ENCODE peak calls at places on chromosomes 13 and 19, in seven cellular contexts. N, M, H, G, P, L and Z are unnamed samples.

GRCh38 chr13:106736941-106737340 is 169.0 kb upstream of the ARGLU1 start:
- DNase-seq in H (no peak), N (no peak), P (no peak), M (no peak), G (no peak), L (no peak), Z (no peak)

GRCh38 chr13:100495455-100495854 is 93.1 kb downstream of the GGACT start:
- DNase-seq in M (no peak), P (no peak), N (no peak), H (no peak), L (no peak), G (no peak), Z (no peak)

GRCh38 chr19:53394522-53394973 is 401 bp upstream of the ZNF765 start:
- DNase-seq in L (no peak), G (no peak), M (peak), N (no peak), H (peak), P (no peak), Z (no peak)

GRCh38 chr13:51154029-51154555 is 43.0 kb upstream of the C13orf42 start:
- DNase-seq in L (no peak), H (no peak), M (no peak), G (no peak), P (peak), N (peak), Z (no peak)

GRCh38 chr19:6451583-6452222 is 7.9 kb downstream of the SLC25A23 start:
- DNase-seq in N (no peak), P (no peak), M (no peak), G (no peak), H (no peak), L (no peak), Z (no peak)

GRCh38 chr19:43078311-43078710 is 4.2 kb downstream of the PSG2 start:
- DNase-seq in G (no peak), L (no peak), M (no peak), P (peak), N (peak), H (no peak), Z (no peak)

GRCh38 chr13:75411924-75412537 is 69.9 kb downstream of the TBC1D4 start:
- DNase-seq in P (no peak), H (no peak), G (no peak), N (no peak), M (no peak), L (no peak), Z (no peak)

GRCh38 chr19:39499082-39499642 is 415 bp downstream of the DLL3 start:
- DNase-seq in P (no peak), G (peak), N (peak), L (no peak), M (no peak), H (no peak), Z (no peak)

GRCh38 chr13:98143601-98144500 is 957 bp downstream of the FARP1 start:
- DNase-seq in P (peak), L (no peak), H (peak), N (peak), M (no peak), G (peak), Z (no peak)

GRCh38 chr19:38661996-38662395 is 14.5 kb downstream of the ACTN4 start:
- DNase-seq in G (no peak), L (no peak), M (peak), P (no peak), N (no peak), H (no peak), Z (no peak)

GRCh38 chr13:86402500-86402899 is 603.3 kb upstream of the SLITRK6 start:
- DNase-seq in H (no peak), M (no peak), L (no peak), P (no peak), N (no peak), G (no peak), Z (no peak)

GRCh38 chr13:65638572-65639168 is 1591.5 kb downstream of the PCDH9 start:
- DNase-seq in N (peak), M (no peak), L (no peak), G (peak), P (peak), H (no peak), Z (no peak)

GRCh38 chr19:16518061-16518460 is 21.9 kb downstream of the C19orf44 start:
- DNase-seq in H (no peak), N (no peak), G (no peak), L (no peak), P (no peak), M (no peak), Z (no peak)

GRCh38 chr19:16518483-16519229 is 22.5 kb downstream of the C19orf44 start:
- DNase-seq in L (no peak), G (no peak), H (no peak), M (no peak), P (no peak), N (no peak), Z (no peak)

GRCh38 chr19:16516923-16517610 is 20.9 kb downstream of the C19orf44 start:
- DNase-seq in M (no peak), P (no peak), G (no peak), H (no peak), L (no peak), N (no peak), Z (no peak)

GRCh38 chr19:16516381-16516780 is 20.2 kb downstream of the C19orf44 start:
- DNase-seq in N (no peak), P (no peak), L (no peak), M (no peak), H (no peak), G (no peak), Z (no peak)

GRCh38 chr19:16514383-16515019 is 18.3 kb downstream of the C19orf44 start:
- DNase-seq in L (no peak), M (no peak), G (no peak), P (no peak), N (no peak), H (no peak), Z (no peak)
- TF ChIP-seq CTCF in L (no peak), M (no peak), G (no peak), P (no peak), N (no peak), H (no peak), Z (no peak)

GRCh38 chr13:34303346-34303745 is 485.4 kb downstream of the RFC3 start:
- DNase-seq in G (no peak), L (no peak), N (no peak), M (no peak), P (no peak), H (no peak), Z (no peak)

GRCh38 chr13:34310539-34310938 is 492.6 kb downstream of the RFC3 start:
- DNase-seq in M (no peak), N (no peak), H (no peak), P (no peak), G (no peak), L (no peak), Z (no peak)

DNA sequence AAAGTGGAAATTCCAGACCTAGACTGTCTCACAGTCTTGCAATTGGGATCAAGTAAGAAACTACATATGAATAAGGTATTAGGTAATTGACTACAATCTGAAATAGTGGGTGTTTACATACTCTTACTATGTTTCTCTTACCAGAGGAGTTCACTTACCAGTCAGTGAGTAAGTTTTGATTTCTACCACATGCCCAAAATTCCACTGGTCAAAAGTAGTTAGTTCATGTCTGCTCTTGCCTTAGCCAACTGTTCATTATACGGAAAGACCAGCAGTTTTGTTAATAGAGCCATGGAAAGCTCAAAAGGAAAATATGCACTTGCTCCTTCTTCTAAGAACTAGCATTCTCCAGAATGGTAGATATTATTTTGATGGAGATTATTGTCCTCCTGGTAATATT is 490.8 kb downstream of the RFC3 start:
- DNase-seq in L (no peak), G (no peak), M (no peak), H (no peak), N (no peak), P (peak), Z (no peak)
- TF ChIP-seq CTCF in L (no peak), G (no peak), M (no peak), H (no peak), N (no peak), P (no peak), Z (no peak)

DNA sequence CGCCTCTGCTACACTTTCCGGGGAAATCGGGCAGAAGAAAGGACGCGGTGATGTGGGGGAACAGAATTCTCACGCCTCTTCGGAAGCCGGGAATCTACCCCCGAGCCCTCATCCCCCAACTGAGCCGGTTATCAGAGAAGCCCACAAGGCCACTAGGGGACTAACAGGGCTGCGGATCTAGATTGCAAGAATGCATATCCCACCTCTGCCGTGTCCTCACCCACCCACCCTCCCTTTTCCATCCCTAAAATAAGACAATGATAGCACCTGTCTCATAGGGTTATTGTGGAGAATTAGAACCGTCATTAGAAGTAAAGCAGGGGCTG is 1.1 kb downstream of the IGFLR1 start:
- DNase-seq in L (no peak), P (no peak), G (no peak), N (no peak), H (no peak), M (no peak), Z (no peak)
- TF ChIP-seq CTCF in L (no peak), P (peak), G (peak), N (no peak), H (no peak), M (no peak), Z (peak)

DNA sequence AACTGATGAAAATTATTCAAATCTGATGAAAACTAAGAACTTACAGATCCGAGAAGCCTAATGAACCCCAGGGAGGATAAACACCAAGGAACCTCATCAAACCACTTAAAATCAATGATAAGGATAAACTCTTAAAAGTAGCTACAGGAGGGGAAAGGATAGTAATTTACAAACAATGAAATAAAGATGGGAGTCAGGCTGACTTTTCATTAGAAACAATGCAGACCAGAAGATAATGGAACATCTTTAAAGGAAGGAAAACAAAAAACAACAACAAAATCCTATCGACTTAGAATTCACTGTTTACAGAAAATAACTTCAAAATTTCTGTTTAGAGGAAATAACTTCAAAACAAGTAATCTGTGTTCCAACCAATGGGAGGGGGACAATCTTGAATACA is 73.4 kb downstream of the ZDHHC20 start:
- DNase-seq in M (no peak), G (no peak), L (no peak), H (no peak), P (no peak), N (no peak), Z (no peak)
- TF ChIP-seq CTCF in M (no peak), G (no peak), L (no peak), H (no peak), P (no peak), N (no peak), Z (no peak)

DNA sequence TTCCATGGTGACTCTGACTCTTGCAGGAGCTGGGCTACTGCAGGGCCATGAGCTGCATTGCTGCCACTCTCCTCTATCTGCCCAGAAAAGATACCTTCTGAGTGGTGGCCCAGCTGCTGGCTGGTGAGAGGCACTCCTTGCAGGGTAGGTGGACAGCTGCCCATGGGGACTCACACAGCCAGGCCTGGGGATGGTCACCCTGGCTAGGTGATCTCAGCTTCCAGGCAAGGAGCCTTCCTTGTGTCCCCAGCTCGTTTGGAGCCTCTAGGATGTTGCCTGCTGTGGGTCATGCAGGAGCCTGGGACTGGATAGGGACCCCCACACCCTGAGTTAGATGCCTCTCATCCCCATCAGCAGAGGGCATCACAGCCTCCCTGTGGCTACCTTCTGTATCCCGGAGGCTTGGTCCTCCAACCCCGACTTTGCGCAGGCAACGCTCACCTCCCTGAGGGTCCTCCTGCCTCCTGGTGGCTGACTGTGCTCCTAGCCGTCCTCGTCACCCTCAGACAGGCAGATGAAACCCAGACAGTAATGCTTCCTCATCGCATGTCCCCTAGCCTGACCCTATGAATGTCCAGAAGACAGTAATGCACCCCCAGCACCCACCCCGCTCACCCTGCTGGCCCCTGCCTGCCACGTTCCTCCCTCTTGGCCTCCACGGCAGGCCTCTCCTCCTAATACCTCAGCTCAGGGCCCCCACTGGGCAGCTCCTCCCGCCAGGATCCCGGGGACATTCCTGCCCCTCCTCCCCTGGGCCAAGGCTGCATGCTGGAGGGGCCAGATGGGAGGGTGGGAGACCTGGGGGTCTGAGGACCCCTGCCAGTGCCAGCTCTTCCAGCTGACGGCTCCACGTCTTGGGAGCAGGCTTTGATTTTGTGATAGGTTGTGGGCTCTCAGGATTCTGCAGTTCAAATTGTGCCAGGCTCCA is 13.6 kb upstream of the ZNF14 start:
- DNase-seq in N (no peak), M (peak), L (no peak), P (no peak), G (no peak), H (no peak), Z (no peak)
- TF ChIP-seq CTCF in N (no peak), M (no peak), L (no peak), P (no peak), G (no peak), H (no peak), Z (no peak)

GRCh38 chr19:45640849-45641273 is 1.7 kb upstream of the EML2 start:
- DNase-seq in G (no peak), L (no peak), P (no peak), N (no peak), M (peak), H (no peak), Z (no peak)
- TF ChIP-seq CTCF in G (no peak), L (no peak), P (no peak), N (no peak), M (no peak), H (no peak), Z (no peak)

DNA sequence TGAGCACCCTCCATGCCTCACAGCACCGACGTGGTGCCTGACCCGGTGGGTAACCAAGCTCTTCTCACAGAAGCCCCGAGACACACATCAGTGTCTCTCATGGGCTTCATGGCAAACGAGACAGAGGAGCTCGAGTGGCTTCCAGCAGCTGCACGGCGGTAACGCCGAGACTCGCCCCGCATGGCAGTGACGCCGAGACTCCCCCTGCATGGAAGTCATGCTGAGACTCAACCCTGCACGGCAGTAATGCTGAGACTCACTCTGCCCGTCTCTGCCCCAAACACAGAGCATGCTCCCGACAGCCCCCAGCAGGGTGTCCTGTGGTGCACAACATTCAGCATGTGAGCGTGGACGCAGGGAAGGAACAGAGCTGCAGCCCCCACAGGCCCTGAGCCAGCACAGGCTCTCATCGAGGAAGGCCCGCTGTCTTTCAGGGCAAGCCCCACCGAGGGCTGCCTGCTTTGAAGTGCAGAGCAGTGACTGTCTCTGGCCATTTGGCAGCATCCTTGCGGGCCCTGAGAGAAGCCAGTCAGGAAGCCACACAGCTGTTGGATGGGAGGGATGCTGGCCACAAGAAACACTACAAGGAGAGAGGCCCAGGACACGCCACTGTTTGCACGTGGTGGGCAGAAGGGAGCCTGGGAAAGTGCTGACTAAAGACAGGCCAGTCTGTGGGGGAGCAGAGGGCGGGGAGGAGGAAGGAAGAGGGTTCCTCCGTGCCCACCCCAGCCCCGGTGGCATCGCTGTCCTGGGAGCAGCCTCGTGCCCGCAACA is 9.5 kb downstream of the GAS6 start:
- DNase-seq in N (peak), P (peak), M (no peak), L (no peak), G (no peak), H (no peak), Z (no peak)
- TF ChIP-seq CTCF in N (no peak), P (no peak), M (no peak), L (no peak), G (no peak), H (no peak), Z (no peak)

DNA sequence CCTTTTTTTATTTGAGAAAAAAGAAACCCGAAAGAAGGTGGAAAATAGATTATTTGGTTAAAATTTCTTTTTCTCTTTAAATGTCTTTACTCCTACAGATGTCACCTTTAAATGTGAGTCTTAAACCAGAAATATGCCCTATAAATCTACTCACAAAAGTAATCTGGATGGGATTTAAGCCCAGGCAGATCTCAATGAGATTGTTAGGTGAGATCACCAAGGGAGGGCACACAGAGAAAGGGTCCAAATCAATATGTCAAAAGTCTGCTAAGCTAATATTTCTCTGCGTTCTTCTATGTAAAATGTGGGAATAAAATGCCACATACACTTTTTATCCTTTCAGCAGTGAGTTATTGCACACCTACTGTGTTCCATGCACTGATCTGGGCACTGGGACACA is 32.9 kb downstream of the WASF3 start:
- DNase-seq in P (no peak), H (no peak), L (no peak), G (no peak), M (no peak), N (no peak), Z (no peak)
- TF ChIP-seq CTCF in P (no peak), H (no peak), L (no peak), G (no peak), M (no peak), N (no peak), Z (no peak)